ENCODE peak calls at places on chromosomes 7 and 10, in six cellular contexts. V, Q, E, L, H and I are unnamed samples.

GRCh38 chr7:131895541-131896173 is 339.2 kb upstream of the PODXL start:
- DNase-seq in V (no peak), Q (peak), E (peak), L (no peak), H (peak), I (no peak)

GRCh38 chr10:23325132-23325531 is 19.5 kb downstream of the C10orf67 start:
- DNase-seq in V (no peak), Q (no peak), E (no peak), L (no peak), H (no peak), I (no peak)

GRCh38 chr10:104417629-104418292 is 64.1 kb downstream of the CFAP58 start:
- DNase-seq in V (no peak), Q (no peak), E (no peak), L (no peak), H (no peak), I (no peak)

GRCh38 chr7:67791918-67792317 is 795.3 kb downstream of the TYW1 start:
- DNase-seq in V (no peak), Q (no peak), E (no peak), L (no peak), H (no peak), I (no peak)

GRCh38 chr10:51569467-51569866 is 129.9 kb downstream of the CSTF2T start:
- DNase-seq in V (no peak), Q (no peak), E (no peak), L (no peak), H (no peak), I (no peak)

GRCh38 chr7:102178410-102178809 is 108.3 kb upstream of the SH2B2 start:
- DNase-seq in V (no peak), Q (no peak), E (no peak), L (no peak), H (no peak), I (no peak)

GRCh38 chr10:102299873-102300272 is 54.5 kb downstream of the GBF1 start:
- DNase-seq in V (no peak), Q (no peak), E (no peak), L (no peak), H (peak), I (no peak)

GRCh38 chr7:106064329-106064728 is 47.8 kb downstream of the SYPL1 start:
- DNase-seq in V (peak), Q (no peak), E (no peak), L (no peak), H (no peak), I (no peak)

GRCh38 chr7:150971242-150972048 is 6.7 kb downstream of the KCNH2 start:
- DNase-seq in V (no peak), Q (no peak), E (no peak), L (no peak), H (no peak), I (no peak)

GRCh38 chr10:116815641-116816415 is 33.5 kb upstream of the ENO4 start:
- DNase-seq in V (no peak), Q (no peak), E (no peak), L (no peak), H (no peak), I (no peak)

GRCh38 chr7:142319970-142320369 is 62.1 kb upstream of the PRSS58 start:
- DNase-seq in V (no peak), Q (peak), E (no peak), L (no peak), H (no peak), I (no peak)

GRCh38 chr7:1671876-1672451 is 1.9 kb downstream of the ELFN1 start:
- DNase-seq in V (peak), Q (peak), E (no peak), L (peak), H (no peak), I (no peak)

GRCh38 chr10:75599875-75600648 is 168.6 kb downstream of the LRMDA start:
- DNase-seq in V (no peak), Q (no peak), E (no peak), L (no peak), H (no peak), I (no peak)

GRCh38 chr7:18555120-18555519 is 59.6 kb downstream of the HDAC9 start:
- DNase-seq in V (no peak), Q (no peak), E (no peak), L (no peak), H (peak), I (no peak)

GRCh38 chr7:5266148-5267028 is 16.4 kb upstream of the SLC29A4 start:
- DNase-seq in V (no peak), Q (peak), E (peak), L (peak), H (no peak), I (no peak)

GRCh38 chr10:5666324-5667220 is at the start of gene ASB13:
- DNase-seq in V (peak), Q (peak), E (peak), L (peak), H (peak), I (no peak)

GRCh38 chr7:77791336-77791735 is 6.9 kb downstream of the TMEM60 start:
- DNase-seq in V (no peak), Q (no peak), E (no peak), L (no peak), H (no peak), I (no peak)

GRCh38 chr10:73648252-73648651 is 7.0 kb upstream of the MYOZ1 start:
- DNase-seq in V (no peak), Q (peak), E (no peak), L (no peak), H (no peak), I (no peak)

GRCh38 chr7:95342642-95343252 is 18.4 kb upstream of the PON1 start:
- DNase-seq in V (no peak), Q (peak), E (peak), L (no peak), H (no peak), I (no peak)
- TF ChIP-seq CTCF in V (no peak), Q (peak), E (peak), L (no peak), H (no peak), I (peak)

GRCh38 chr10:49353895-49354566 is 41.9 kb downstream of the DRGX start:
- DNase-seq in V (no peak), Q (no peak), E (no peak), L (no peak), H (no peak), I (no peak)
- TF ChIP-seq CTCF in V (no peak), Q (no peak), E (no peak), L (no peak), H (no peak), I (no peak)

GRCh38 chr7:2893411-2893861 is 49.3 kb upstream of the GNA12 start:
- DNase-seq in V (no peak), Q (no peak), E (no peak), L (no peak), H (no peak), I (no peak)

GRCh38 chr7:2892571-2892970 is 48.5 kb upstream of the GNA12 start:
- DNase-seq in V (no peak), Q (no peak), E (peak), L (no peak), H (no peak), I (no peak)

GRCh38 chr7:2894118-2894940 is 50.2 kb upstream of the GNA12 start:
- DNase-seq in V (peak), Q (no peak), E (no peak), L (no peak), H (no peak), I (no peak)

GRCh38 chr7:2896141-2896540 is 52.0 kb upstream of the GNA12 start:
- DNase-seq in V (no peak), Q (no peak), E (no peak), L (no peak), H (no peak), I (no peak)

DNA sequence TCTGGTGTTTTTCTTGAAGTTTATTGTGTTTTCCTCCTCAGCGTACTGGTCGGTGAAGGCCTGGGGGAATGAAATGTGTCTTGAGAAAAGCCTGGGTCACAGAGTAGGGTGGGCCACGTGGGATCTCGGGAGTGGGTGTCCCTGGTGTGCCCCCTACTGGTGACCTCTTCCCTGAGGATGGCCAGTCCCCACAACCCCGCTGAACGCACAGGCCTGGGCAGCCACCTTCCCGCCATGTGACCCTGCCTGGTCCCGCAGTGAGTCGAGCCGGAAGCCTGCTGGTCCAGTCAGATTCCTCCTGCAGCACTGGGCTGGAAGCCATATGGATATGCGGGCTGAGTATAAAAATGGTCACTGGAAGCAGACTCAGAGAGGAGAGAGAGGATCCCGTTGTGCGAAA is 52.9 kb upstream of the GNA12 start:
- DNase-seq in V (no peak), Q (peak), E (no peak), L (no peak), H (no peak), I (no peak)
- TF ChIP-seq CTCF in V (no peak), Q (peak), E (no peak), L (no peak), H (no peak), I (no peak)

DNA sequence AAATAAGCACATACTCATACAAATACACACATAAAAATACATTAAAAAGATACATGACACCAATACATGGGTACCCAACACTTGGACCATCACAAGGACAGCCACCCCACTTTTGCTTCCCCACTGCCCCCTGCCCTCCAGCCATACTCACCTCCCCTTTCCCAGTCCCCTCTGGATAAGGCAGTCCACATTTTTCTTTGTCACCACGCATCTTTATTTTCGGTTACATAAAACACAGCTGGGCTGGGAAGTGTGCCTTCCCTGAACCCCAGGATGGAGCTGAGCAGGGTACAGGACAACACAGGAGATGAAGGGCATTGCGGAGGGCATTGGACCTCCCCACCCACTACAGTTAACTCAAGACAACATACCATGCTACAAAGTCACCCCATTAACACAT is 1.1 kb upstream of the HOXA3 start:
- DNase-seq in V (no peak), Q (no peak), E (no peak), L (no peak), H (no peak), I (no peak)
- TF ChIP-seq CTCF in V (no peak), Q (no peak), E (no peak), L (no peak), H (no peak), I (no peak)

GRCh38 chr7:158574308-158575036 is 13.2 kb downstream of the PTPRN2 start:
- DNase-seq in V (peak), Q (no peak), E (no peak), L (no peak), H (no peak), I (no peak)

GRCh38 chr7:158569858-158570239 is 17.8 kb downstream of the PTPRN2 start:
- DNase-seq in V (no peak), Q (no peak), E (no peak), L (no peak), H (no peak), I (no peak)

GRCh38 chr7:158570449-158571170 is 17.0 kb downstream of the PTPRN2 start:
- DNase-seq in V (no peak), Q (no peak), E (no peak), L (no peak), H (no peak), I (no peak)

GRCh38 chr7:158573310-158573709 is 14.3 kb downstream of the PTPRN2 start:
- DNase-seq in V (peak), Q (no peak), E (no peak), L (no peak), H (no peak), I (no peak)

GRCh38 chr7:158572000-158572828 is 15.4 kb downstream of the PTPRN2 start:
- DNase-seq in V (peak), Q (no peak), E (peak), L (no peak), H (peak), I (no peak)
- TF ChIP-seq CTCF in V (no peak), Q (peak), E (peak), L (no peak), H (no peak), I (no peak)

DNA sequence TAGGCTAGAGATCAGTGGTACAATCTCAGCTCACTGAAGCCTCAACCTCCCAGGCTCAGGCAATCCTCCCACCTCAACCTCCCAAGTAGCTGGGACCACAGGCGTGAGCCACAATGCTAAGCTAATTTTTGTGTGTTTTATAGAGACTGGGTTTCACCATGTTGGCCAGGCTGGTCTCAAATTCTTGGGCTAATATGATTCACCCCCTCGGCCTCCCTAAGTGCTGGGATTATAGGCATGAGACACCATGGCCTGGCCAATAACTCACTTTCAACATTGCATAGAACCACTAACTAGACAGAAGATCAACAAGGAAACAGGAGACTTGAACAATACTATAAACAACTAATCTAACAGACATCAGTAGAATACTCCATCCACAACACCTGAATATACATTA is 191.7 kb downstream of the LRRN3 start:
- DNase-seq in V (no peak), Q (no peak), E (no peak), L (no peak), H (no peak), I (no peak)
- TF ChIP-seq CTCF in V (no peak), Q (no peak), E (no peak), L (no peak), H (no peak), I (no peak)

GRCh38 chr10:69904533-69904932 is 102.8 kb downstream of the COL13A1 start:
- DNase-seq in V (no peak), Q (no peak), E (no peak), L (no peak), H (no peak), I (no peak)
- TF ChIP-seq CTCF in V (no peak), Q (peak), E (no peak), L (no peak), H (no peak), I (no peak)

GRCh38 chr7:32891046-32891799 is at the start of gene KBTBD2:
- DNase-seq in V (peak), Q (peak), E (peak), L (peak), H (peak), I (no peak)
- TF ChIP-seq CTCF in V (no peak), Q (no peak), E (no peak), L (no peak), H (no peak), I (no peak)

DNA sequence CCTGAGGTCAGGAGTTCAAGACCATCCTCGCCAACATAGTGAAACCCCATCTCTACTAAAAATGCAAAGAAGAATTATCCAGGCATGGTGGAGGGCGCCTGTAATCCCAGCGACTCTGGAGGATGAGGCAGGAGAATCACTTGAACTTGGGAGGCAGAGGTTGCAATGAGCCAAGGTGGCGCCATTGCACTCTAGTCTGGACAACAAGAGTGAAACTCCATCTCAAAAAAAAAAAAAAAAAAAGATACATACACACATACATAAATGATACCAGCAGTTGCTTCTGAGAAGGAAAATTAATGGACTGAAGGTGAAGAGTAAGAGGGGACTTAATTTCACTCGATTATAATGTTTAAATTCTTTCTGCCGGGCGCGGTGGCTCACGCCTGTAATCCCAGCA is 40.2 kb upstream of the PAX2 start:
- DNase-seq in V (no peak), Q (no peak), E (no peak), L (no peak), H (no peak), I (no peak)
- TF ChIP-seq CTCF in V (no peak), Q (peak), E (no peak), L (no peak), H (no peak), I (no peak)